ENCODE peak calls at places on chromosomes 4 and X, in ten cellular contexts. W is PC-9, A is cardiac fibroblast, I is keratinocyte, M is prostate gland, X is left ventricle myocardium inferior, Y is sigmoid colon, G is bronchial epithelial cell, Q is cardiac muscle cell, R is DND-41. C is an unnamed sample.

GRCh38 chrX:1291110-1291740 is 22.6 kb downstream of the CSF2RA start:
- DNase-seq in R (no peak), A (no peak), X (no peak), W (no peak), Y (no peak), M (no peak), Q (no peak), G (no peak), I (no peak), C (no peak)

GRCh38 chr4:146699910-146700309 is 61.2 kb downstream of the POU4F2 start:
- DNase-seq in A (no peak), Y (no peak), I (no peak), G (no peak), Q (no peak), W (no peak), R (no peak), M (no peak), X (no peak), C (no peak)

GRCh38 chr4:186666252-186666651 is 57.4 kb downstream of the FAT1 start:
- DNase-seq in I (no peak), X (no peak), Q (no peak), Y (no peak), G (no peak), A (peak), W (no peak), R (no peak), M (no peak), C (no peak)

GRCh38 chr4:6377626-6378492 is 94.6 kb downstream of the PPP2R2C start:
- DNase-seq in Y (no peak), G (no peak), R (no peak), M (no peak), I (no peak), Q (no peak), A (no peak), X (peak), W (no peak), C (no peak)

GRCh38 chr4:186416451-186417060 is 138.8 kb downstream of the MTNR1A start:
- DNase-seq in W (no peak), Y (no peak), A (no peak), X (no peak), M (no peak), R (no peak), I (no peak), Q (no peak), G (no peak), C (no peak)

GRCh38 chr4:100588076-100588475 is 70.3 kb upstream of the EMCN start:
- DNase-seq in W (no peak), G (no peak), Q (no peak), M (no peak), X (no peak), A (no peak), Y (no peak), R (no peak), I (no peak), C (no peak)

GRCh38 chrX:14095702-14096101 is 66.0 kb upstream of the GEMIN8 start:
- DNase-seq in I (peak), Y (no peak), A (peak), X (no peak), Q (peak), R (peak), W (no peak), M (no peak), G (peak), C (peak)

GRCh38 chr4:82469776-82470345 is 39.5 kb downstream of the ENOPH1 start:
- DNase-seq in I (no peak), A (peak), R (no peak), X (no peak), G (peak), W (no peak), M (no peak), Q (peak), Y (no peak), C (peak)

GRCh38 chr4:99540287-99540939 is 23.4 kb downstream of the TRMT10A start:
- DNase-seq in Q (no peak), Y (no peak), I (no peak), R (no peak), X (no peak), W (no peak), A (no peak), M (no peak), G (peak), C (no peak)

GRCh38 chr4:8205749-8206611 is 6.9 kb downstream of the SH3TC1 start:
- DNase-seq in Q (no peak), X (no peak), W (no peak), R (peak), A (no peak), I (peak), M (peak), Y (no peak), G (peak), C (no peak)

GRCh38 chr4:124265701-124266100 is 446.8 kb downstream of the ANKRD50 start:
- DNase-seq in Q (peak), A (no peak), R (no peak), W (no peak), X (no peak), Y (no peak), M (no peak), G (peak), I (no peak), C (peak)

GRCh38 chrX:132292753-132293152 is 73.5 kb upstream of the RAP2C start:
- DNase-seq in I (peak), G (peak), R (peak), X (no peak), A (peak), W (peak), Y (no peak), M (peak), Q (peak), C (peak)

GRCh38 chrX:149825424-149825823 is 43.7 kb downstream of the MAGEA9 start:
- DNase-seq in G (no peak), Q (peak), A (peak), M (no peak), Y (no peak), X (peak), W (no peak), I (no peak), R (peak), C (no peak)

DNA sequence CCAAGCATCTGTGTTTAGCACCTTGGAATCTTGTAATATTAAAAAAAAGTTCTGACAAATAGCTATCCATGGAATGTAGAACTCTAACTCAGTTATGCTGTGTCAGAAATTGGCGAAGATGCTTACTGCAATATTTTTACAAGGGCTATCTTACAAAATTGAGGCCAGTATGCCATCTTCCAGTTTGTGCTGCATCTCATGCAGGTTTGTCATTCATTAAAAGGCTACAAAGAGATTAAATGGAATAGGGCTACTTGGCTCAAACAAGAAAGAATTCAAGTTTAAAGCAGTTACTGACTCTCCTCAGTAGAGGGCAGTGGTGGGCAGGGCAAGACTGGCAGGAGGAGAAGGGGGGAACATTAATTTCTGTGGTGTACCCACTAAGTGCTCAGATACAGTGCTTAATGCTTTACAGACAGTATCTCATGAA is 66.5 kb downstream of the SHROOM4 start:
- DNase-seq in A (peak), X (no peak), W (no peak), Y (no peak), G (no peak), R (peak), Q (peak), M (no peak), I (no peak), C (peak)
- TF ChIP-seq CTCF in A (peak), X (peak), W (peak), Y (peak), G (peak), R (peak), Q (peak), M (no peak), I (peak), C (peak)

GRCh38 chrX:155235891-155236290 is 19.6 kb downstream of the VBP1 start:
- DNase-seq in W (peak), R (no peak), I (no peak), Y (no peak), A (no peak), M (no peak), G (peak), Q (peak), X (no peak), C (peak)
- H3K4me3 ChIP-seq in W (no peak), R (no peak), I (no peak), Y (no peak), A (no peak), M (no peak), G (no peak), Q (no peak), X (no peak), C (no peak)

GRCh38 chr4:3668825-3669552 is 97.2 kb upstream of the ADRA2C start:
- DNase-seq in Y (no peak), X (no peak), M (no peak), Q (no peak), W (no peak), R (no peak), G (no peak), I (no peak), A (no peak), C (no peak)
- TF ChIP-seq CTCF in Y (no peak), X (no peak), M (no peak), Q (no peak), W (no peak), R (no peak), G (no peak), I (no peak), A (no peak), C (no peak)

GRCh38 chr4:40307627-40308497 is 27.3 kb upstream of the CHRNA9 start:
- DNase-seq in R (peak), Q (no peak), M (no peak), Y (peak), X (peak), A (no peak), G (no peak), W (no peak), I (no peak), C (no peak)
- H3K4me3 ChIP-seq in R (no peak), Q (no peak), M (no peak), Y (no peak), X (no peak), A (no peak), G (no peak), W (no peak), I (no peak), C (no peak)

GRCh38 chrX:154092371-154092770 is 5.1 kb downstream of the MECP2 start:
- DNase-seq in A (no peak), G (no peak), R (no peak), I (no peak), W (no peak), Y (no peak), Q (no peak), X (no peak), M (no peak), C (no peak)
- TF ChIP-seq CTCF in A (no peak), G (no peak), R (no peak), I (no peak), W (no peak), Y (no peak), Q (no peak), X (no peak), M (no peak), C (no peak)

DNA sequence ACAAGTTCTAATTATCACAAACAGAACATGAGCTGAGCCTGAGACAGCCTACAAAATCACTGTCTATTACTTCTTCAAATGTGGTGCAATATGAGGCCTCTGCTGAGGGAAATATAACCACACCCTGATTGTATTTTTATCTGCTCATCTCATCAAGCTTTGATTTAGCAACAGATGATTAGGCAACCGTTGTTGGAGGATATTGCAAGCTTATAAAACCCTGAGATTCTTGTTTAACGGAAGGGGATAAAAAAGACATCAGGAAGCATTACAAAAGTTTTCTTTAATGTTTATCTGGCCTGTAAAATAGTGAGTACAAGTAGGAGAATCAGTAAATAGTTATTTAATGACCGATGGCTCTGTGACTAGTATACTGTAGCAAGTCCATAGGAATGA is 108.5 kb downstream of the ZNF330 start:
- DNase-seq in M (peak), A (peak), Y (no peak), R (no peak), G (peak), I (no peak), W (peak), X (no peak), Q (peak), C (no peak)
- H3K4me3 ChIP-seq in M (no peak), A (no peak), Y (no peak), R (no peak), G (no peak), I (no peak), W (no peak), X (no peak), Q (no peak), C (no peak)

DNA sequence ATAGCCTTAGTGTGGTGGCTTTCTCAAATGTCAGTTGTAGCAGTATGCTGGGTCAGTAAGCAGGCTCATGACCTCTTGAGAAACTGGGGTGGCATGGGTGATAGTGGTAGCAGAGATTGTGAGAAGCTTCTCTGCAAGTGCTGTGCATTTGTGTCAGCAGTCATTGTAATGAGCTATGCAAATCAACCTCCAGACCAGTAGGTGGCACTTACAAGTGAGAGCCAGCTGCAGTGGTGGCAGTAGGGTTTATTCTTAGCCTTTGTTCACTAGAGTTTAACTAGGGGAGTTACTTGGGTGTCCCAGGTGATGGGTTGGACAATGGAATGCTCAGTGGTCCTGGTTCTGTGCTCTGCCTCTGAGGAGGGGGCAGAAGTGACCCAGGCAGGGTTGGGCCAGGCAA is 818.7 kb downstream of the PCDH7 start:
- DNase-seq in Q (no peak), W (no peak), I (no peak), R (no peak), X (no peak), M (no peak), Y (no peak), A (no peak), G (no peak), C (no peak)
- TF ChIP-seq CTCF in Q (no peak), W (no peak), I (peak), R (no peak), X (no peak), M (no peak), Y (no peak), A (no peak), G (no peak), C (no peak)

GRCh38 chr4:94610140-94610539 is 147.6 kb upstream of the BMPR1B start:
- DNase-seq in R (no peak), X (no peak), W (no peak), Y (no peak), Q (no peak), G (no peak), I (no peak), M (no peak), A (no peak), C (no peak)
- H3K4me3 ChIP-seq in R (no peak), X (no peak), W (no peak), Y (no peak), Q (no peak), G (no peak), I (no peak), M (no peak), A (no peak), C (no peak)

GRCh38 chrX:106401965-106402559 is 209.7 kb upstream of the RADX start:
- DNase-seq in Q (no peak), W (no peak), G (no peak), X (no peak), A (no peak), I (no peak), Y (no peak), M (no peak), R (no peak), C (no peak)

DNA sequence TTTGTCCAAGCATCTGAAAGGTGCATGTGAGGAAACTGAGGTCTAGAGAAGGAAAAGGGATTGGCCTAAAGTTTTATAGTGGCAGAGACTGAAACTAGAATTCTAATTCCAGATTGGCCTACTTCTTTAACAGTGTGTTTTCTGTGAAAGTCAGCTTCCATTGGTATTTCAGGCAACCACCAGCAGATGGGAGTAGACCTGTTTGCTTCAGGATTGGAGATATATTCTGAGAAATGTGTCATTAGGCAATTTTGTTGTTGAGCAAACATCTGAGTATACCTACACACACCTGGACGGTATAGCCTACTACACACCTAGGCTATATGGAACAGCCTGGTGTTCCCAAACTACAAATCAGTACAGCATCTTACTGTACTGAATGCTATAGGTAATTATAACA is 207.3 kb upstream of the RADX start:
- DNase-seq in Y (no peak), M (no peak), W (peak), Q (no peak), A (no peak), G (peak), I (no peak), X (no peak), R (no peak), C (no peak)
- TF ChIP-seq CTCF in Y (no peak), M (no peak), W (peak), Q (peak), A (no peak), G (peak), I (peak), X (no peak), R (no peak), C (peak)

C was measured in astrocyte of the spinal cord.